ENCODE peak calls at places on chromosome 4, in four cellular contexts. F, U, A and W are unnamed samples.

GRCh38 chr4:56844817-56845580 is 23.5 kb upstream of the SPINK2 start:
- DNase-seq in F (peak; percentile 70), U (no peak), A (no peak), W (no peak)

GRCh38 chr4:100738388-100739165 is 220.8 kb upstream of the EMCN start:
- DNase-seq in F (no peak), A (no peak), U (no peak), W (no peak)

GRCh38 chr4:155079866-155080265 is 128.6 kb upstream of the NPY2R start:
- DNase-seq in F (no peak), U (no peak), A (no peak), W (no peak)

GRCh38 chr4:30763337-30763736 is 43.2 kb downstream of the PCDH7 start:
- DNase-seq in U (no peak), F (no peak), A (no peak), W (no peak)

GRCh38 chr4:2962614-2963184 is 507 bp downstream of the NOP14 start:
- DNase-seq in A (no peak), F (peak; percentile 87), U (no peak), W (no peak)

GRCh38 chr4:52103314-52103713 is 52.2 kb downstream of the SPATA18 start:
- DNase-seq in F (peak; percentile 66), A (no peak), U (no peak), W (no peak)

GRCh38 chr4:1204828-1205591 is 32.6 kb upstream of the SPON2 start:
- DNase-seq in F (peak; percentile 36), U (peak; percentile 45), A (peak; percentile 8), W (no peak)

GRCh38 chr4:78337216-78337615 is 214.4 kb upstream of the ANXA3 start:
- DNase-seq in U (no peak), A (no peak), F (no peak), W (no peak)

GRCh38 chr4:101169044-101170014 is 178.0 kb downstream of the PPP3CA start:
- DNase-seq in U (peak; percentile 56), A (no peak), F (peak; percentile 88), W (peak; percentile 66)

GRCh38 chr4:152967942-152968341 is 31.8 kb downstream of the FHDC1 start:
- DNase-seq in F (no peak), U (no peak), A (no peak), W (no peak)

GRCh38 chr4:3295837-3296624 is 3.2 kb downstream of the RGS12 start:
- DNase-seq in U (no peak), F (peak; percentile 49), A (no peak), W (no peak)

GRCh38 chr4:119536572-119537528 is 91.8 kb downstream of the PDE5A start:
- DNase-seq in A (no peak), U (no peak), F (no peak), W (no peak)

GRCh38 chr4:84530871-84531270 is 31.8 kb upstream of the NKX6-1 start:
- DNase-seq in U (no peak), F (no peak), A (no peak), W (no peak)

GRCh38 chr4:3257691-3258482 is 8.9 kb downstream of the MSANTD1 start:
- DNase-seq in A (peak; percentile 4), F (no peak), U (peak; percentile 28), W (no peak)

GRCh38 chr4:122163301-122163700 is 11.2 kb downstream of the BLTP1 start:
- DNase-seq in U (no peak), F (no peak), A (no peak), W (no peak)

GRCh38 chr4:76606662-76607265 is 171.7 kb downstream of the SHROOM3 start:
- DNase-seq in A (no peak), U (no peak), F (no peak), W (no peak)

GRCh38 chr4:76607846-76608245 is 172.8 kb downstream of the SHROOM3 start:
- DNase-seq in A (no peak), F (no peak), U (no peak), W (no peak)

GRCh38 chr4:76605099-76605563 is 170.1 kb downstream of the SHROOM3 start:
- DNase-seq in F (no peak), U (no peak), A (no peak), W (no peak)

GRCh38 chr4:76610751-76611150 is 175.7 kb downstream of the SHROOM3 start:
- DNase-seq in A (no peak), U (no peak), F (peak; percentile 55), W (no peak)

DNA sequence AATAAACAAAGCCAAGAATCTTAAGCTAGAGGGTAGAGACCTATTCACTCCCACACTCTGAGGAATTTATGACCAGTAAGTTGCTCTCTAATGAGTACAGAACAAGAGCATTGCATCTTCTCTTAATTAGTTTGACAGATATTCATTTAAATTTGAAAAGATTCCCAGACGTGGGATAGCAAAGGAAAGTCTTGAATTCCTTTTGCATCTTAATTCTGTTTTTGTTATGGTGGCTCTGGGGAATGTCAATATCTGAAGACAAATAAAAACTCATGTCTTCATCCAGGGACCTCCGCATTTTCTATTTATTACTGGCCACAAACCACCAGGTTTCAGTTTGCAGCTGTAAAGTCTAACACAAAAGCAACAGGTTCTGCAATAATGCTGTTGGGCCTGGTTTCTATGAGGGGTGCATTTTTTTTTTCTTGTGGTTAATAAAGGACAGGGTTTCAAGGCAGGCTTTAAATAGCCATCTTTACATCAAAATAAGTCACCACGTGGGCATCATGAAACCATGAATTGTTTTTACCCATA is 172.3 kb downstream of the SHROOM3 start:
- DNase-seq in U (no peak), F (peak; percentile 12), A (no peak), W (no peak)
- H3K27ac ChIP-seq in U (no peak overlapping the region), F (peak overlapping the region; percentile 14), A (no peak overlapping the region), W (no peak overlapping the region)

GRCh38 chr4:8176547-8177399 is 18.2 kb upstream of the ABLIM2 start:
- DNase-seq in F (peak; percentile 88), A (no peak), U (peak; percentile 66), W (no peak)

GRCh38 chr4:8171941-8172924 is 13.6 kb upstream of the ABLIM2 start:
- DNase-seq in U (no peak), F (no peak), A (no peak), W (no peak)

GRCh38 chr4:8174970-8175369 is 16.4 kb upstream of the ABLIM2 start:
- DNase-seq in F (no peak), A (no peak), U (no peak), W (no peak)

GRCh38 chr4:8175686-8176085 is 17.1 kb upstream of the ABLIM2 start:
- DNase-seq in F (no peak), U (no peak), A (no peak), W (no peak)

DNA sequence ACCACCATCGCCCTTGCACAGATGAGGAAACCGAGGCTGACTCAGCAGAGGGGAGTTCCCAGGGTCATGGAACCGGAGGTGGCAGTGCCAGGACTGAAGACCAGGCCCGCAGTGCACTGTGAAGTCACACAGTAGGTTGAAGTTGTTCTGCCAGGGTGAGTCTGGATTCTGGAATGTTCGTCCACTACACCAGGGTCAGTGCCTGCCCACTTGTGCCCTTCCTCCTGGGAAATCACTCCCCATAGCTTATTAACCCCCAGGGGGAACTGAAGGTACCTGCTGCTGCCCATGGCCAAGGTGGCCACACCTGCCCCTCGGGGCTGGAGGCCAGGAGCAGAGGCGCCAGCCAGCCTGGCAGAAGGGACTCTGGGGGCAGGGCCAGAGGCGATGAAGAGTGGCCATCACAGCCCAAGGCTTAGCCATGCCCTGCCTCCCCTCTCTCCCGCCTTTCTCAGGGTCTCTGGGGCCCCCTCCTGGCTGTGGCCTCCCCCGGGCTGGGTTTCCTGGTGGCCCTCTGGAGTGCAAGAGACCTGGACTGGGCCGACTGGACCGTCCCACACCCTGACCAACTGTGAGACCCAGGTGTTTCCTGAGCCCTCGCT is 15.1 kb upstream of the ABLIM2 start:
- DNase-seq in A (no peak), F (peak; percentile 49), U (no peak), W (no peak)
- H3K27ac ChIP-seq in A (no peak overlapping the region), F (no peak overlapping the region), U (no peak overlapping the region), W (no peak overlapping the region)

GRCh38 chr4:69408451-69408850 is 87.3 kb downstream of the UGT2B4 start:
- DNase-seq in F (no peak), U (no peak), A (no peak), W (no peak)
- H3K27ac ChIP-seq in F (no peak overlapping the region), U (no peak overlapping the region), A (no peak overlapping the region), W (no peak overlapping the region)

GRCh38 chr4:74466242-74466641 is 21.3 kb downstream of the AREG start:
- DNase-seq in F (no peak), A (no peak), U (no peak), W (no peak)
- H3K27ac ChIP-seq in F (no peak overlapping the region), A (no peak overlapping the region), U (no peak overlapping the region), W (no peak overlapping the region)

GRCh38 chr4:6767725-6768538 is 14.6 kb upstream of the KIAA0232 start:
- DNase-seq in F (peak; percentile 50), U (no peak), A (no peak), W (no peak)
- H3K27ac ChIP-seq in F (no peak overlapping the region), U (no peak overlapping the region), A (no peak overlapping the region), W (no peak overlapping the region)

GRCh38 chr4:185144601-185145240 is 1.7 kb downstream of the SLC25A4 start:
- DNase-seq in F (no peak), U (no peak), A (no peak), W (no peak)
- H3K27ac ChIP-seq in F (no peak overlapping the region), U (no peak overlapping the region), A (no peak overlapping the region), W (peak overlapping the region; percentile 59)

GRCh38 chr4:99024481-99025275 is 29.2 kb downstream of the METAP1 start:
- DNase-seq in U (no peak), F (no peak), A (no peak), W (no peak)
- H3K27ac ChIP-seq in U (no peak overlapping the region), F (no peak overlapping the region), A (no peak overlapping the region), W (no peak overlapping the region)

GRCh38 chr4:8524595-8525382 is 55.4 kb upstream of the GPR78 start:
- DNase-seq in F (no peak), U (no peak), A (no peak), W (no peak)
- H3K27ac ChIP-seq in F (no peak overlapping the region), U (no peak overlapping the region), A (no peak overlapping the region), W (no peak overlapping the region)